ENCODE peak calls at places on chromosomes 12 and 14, in eight cellular contexts. M, C, E, G, V, F, S and L are unnamed samples.

GRCh38 chr12:131530427-131530826 is 180.5 kb upstream of the SFSWAP start:
- DNase-seq in M (no peak), C (no peak), E (no peak), G (no peak), V (no peak), F (no peak), S (no peak), L (no peak)

GRCh38 chr12:23949212-23950010 is at the start of gene SOX5:
- DNase-seq in M (no peak), C (no peak), E (no peak), G (no peak), V (peak), F (peak), S (no peak), L (no peak)

GRCh38 chr14:103854822-103855733 is 7.7 kb upstream of the PPP1R13B start:
- DNase-seq in M (peak), C (no peak), E (no peak), G (no peak), V (no peak), F (peak), S (peak), L (peak)

GRCh38 chr12:25135531-25136154 is 59.3 kb downstream of the DNAI7 start:
- DNase-seq in M (peak), C (no peak), E (no peak), G (no peak), V (no peak), F (no peak), S (no peak), L (no peak)

GRCh38 chr14:40599726-40600125 is 1007.0 kb upstream of the LRFN5 start:
- DNase-seq in M (no peak), C (no peak), E (no peak), G (no peak), V (no peak), F (no peak), S (no peak), L (no peak)

GRCh38 chr12:3157581-3158328 is 80.6 kb downstream of the TSPAN9 start:
- DNase-seq in M (peak), C (no peak), E (no peak), G (no peak), V (no peak), F (no peak), S (no peak), L (peak)

GRCh38 chr14:77130386-77130785 is 11.2 kb downstream of the ZDHHC22 start:
- DNase-seq in M (no peak), C (peak), E (no peak), G (no peak), V (no peak), F (no peak), S (no peak), L (no peak)

GRCh38 chr12:101581190-101581589 is 13.6 kb upstream of the MYBPC1 start:
- DNase-seq in M (no peak), C (no peak), E (no peak), G (no peak), V (no peak), F (no peak), S (no peak), L (no peak)

GRCh38 chr14:101072945-101073597 is 169.5 kb upstream of the RTL1 start:
- DNase-seq in M (peak), C (peak), E (peak), G (peak), V (peak), F (peak), S (peak), L (peak)

GRCh38 chr12:10847701-10848100 is 1.6 kb downstream of the PRR4 start:
- DNase-seq in M (no peak), C (no peak), E (no peak), G (no peak), V (peak), F (no peak), S (no peak), L (no peak)

GRCh38 chr12:130754234-130755001 is 38.3 kb upstream of the RIMBP2 start:
- DNase-seq in M (no peak), C (no peak), E (no peak), G (no peak), V (no peak), F (no peak), S (no peak), L (no peak)

GRCh38 chr14:102496331-102496691 is 13.3 kb downstream of the ANKRD9 start:
- DNase-seq in M (no peak), C (no peak), E (no peak), G (no peak), V (no peak), F (no peak), S (no peak), L (peak)

GRCh38 chr14:63134801-63135200 is 69.4 kb upstream of the RHOJ start:
- DNase-seq in M (peak), C (no peak), E (no peak), G (peak), V (peak), F (no peak), S (no peak), L (no peak)

GRCh38 chr14:54600685-54601084 is 33.8 kb downstream of the SAMD4A start:
- DNase-seq in M (no peak), C (no peak), E (peak), G (no peak), V (peak), F (no peak), S (no peak), L (no peak)

GRCh38 chr12:122862872-122863701 is 27.8 kb downstream of the HIP1R start:
- DNase-seq in M (no peak), C (no peak), E (no peak), G (peak), V (no peak), F (peak), S (peak), L (no peak)

GRCh38 chr14:70724061-70724596 is 82.4 kb downstream of the TTC9 start:
- DNase-seq in M (no peak), C (no peak), E (no peak), G (no peak), V (no peak), F (no peak), S (no peak), L (no peak)

GRCh38 chr14:35114036-35114435 is 7.8 kb downstream of the PPP2R3C start:
- DNase-seq in M (no peak), C (no peak), E (no peak), G (no peak), V (peak), F (no peak), S (no peak), L (no peak)

GRCh38 chr12:62861157-62861535 is 73.8 kb downstream of the PPM1H start:
- DNase-seq in M (no peak), C (no peak), E (no peak), G (no peak), V (no peak), F (no peak), S (no peak), L (no peak)

DNA sequence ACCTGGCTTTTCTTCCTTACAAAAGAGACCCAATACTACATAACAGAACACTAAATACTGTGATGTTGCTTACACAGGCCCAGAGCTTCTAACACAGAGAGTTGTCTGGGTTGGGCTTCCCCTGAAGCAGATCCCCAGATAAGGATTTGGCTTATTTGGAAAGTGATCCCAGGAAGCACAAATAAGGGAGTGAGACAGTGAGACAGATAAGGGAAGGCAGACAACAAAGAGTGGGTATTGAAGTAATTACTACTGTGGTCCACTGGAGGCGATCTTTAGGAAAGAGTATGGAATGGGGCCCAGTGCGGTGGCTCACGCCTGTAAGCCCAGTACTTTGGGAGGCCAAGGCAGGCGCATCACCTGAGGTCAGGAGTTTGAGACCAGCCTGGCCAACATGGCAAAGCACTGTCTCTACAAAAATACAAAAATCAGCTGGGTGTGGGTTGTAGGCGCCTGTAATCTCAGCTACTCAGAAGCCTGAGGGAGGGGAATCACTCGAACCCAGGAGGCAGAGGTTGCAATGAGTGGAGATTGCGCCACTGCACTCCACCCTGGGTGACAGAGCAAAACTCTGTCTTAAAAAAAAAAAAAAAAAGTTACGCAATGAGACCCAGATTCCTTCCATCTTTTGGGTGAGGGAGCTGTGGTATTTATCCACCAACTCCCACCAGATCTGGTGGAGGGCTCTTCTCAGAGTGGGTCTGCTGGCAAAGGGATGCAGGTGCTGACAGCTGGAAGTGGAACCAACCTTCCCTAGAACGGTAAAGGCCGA is 10.2 kb upstream of the C12orf43 start:
- DNase-seq in M (no peak), C (no peak), E (no peak), G (no peak), V (no peak), F (no peak), S (no peak), L (no peak)
- TF ChIP-seq CTCF in M (peak), C (no peak), E (no peak), G (no peak), V (no peak), F (no peak), S (no peak), L (peak)

GRCh38 chr12:27237790-27238771 is 6.0 kb upstream of the STK38L start:
- DNase-seq in M (no peak), C (no peak), E (no peak), G (no peak), V (peak), F (no peak), S (no peak), L (no peak)

GRCh38 chr12:27236498-27236897 is 7.6 kb upstream of the STK38L start:
- DNase-seq in M (no peak), C (no peak), E (no peak), G (no peak), V (peak), F (no peak), S (no peak), L (no peak)

GRCh38 chr12:27229367-27229766 is 14.7 kb upstream of the STK38L start:
- DNase-seq in M (no peak), C (no peak), E (no peak), G (no peak), V (no peak), F (no peak), S (no peak), L (no peak)

GRCh38 chr12:27233814-27234213 is 10.3 kb upstream of the STK38L start:
- DNase-seq in M (peak), C (no peak), E (no peak), G (no peak), V (no peak), F (no peak), S (no peak), L (no peak)
- TF ChIP-seq CTCF in M (peak), C (no peak), E (no peak), G (no peak), V (no peak), F (no peak), S (no peak), L (peak)

GRCh38 chr12:19969476-19969875 is 398.9 kb upstream of the PDE3A start:
- DNase-seq in M (no peak), C (no peak), E (no peak), G (no peak), V (no peak), F (no peak), S (no peak), L (no peak)

GRCh38 chr12:19971881-19972280 is 396.5 kb upstream of the PDE3A start:
- DNase-seq in M (no peak), C (no peak), E (no peak), G (peak), V (no peak), F (peak), S (no peak), L (no peak)

GRCh38 chr12:19970116-19970515 is 398.2 kb upstream of the PDE3A start:
- DNase-seq in M (peak), C (no peak), E (peak), G (no peak), V (peak), F (no peak), S (no peak), L (no peak)

GRCh38 chr12:19971396-19971802 is 396.9 kb upstream of the PDE3A start:
- DNase-seq in M (peak), C (no peak), E (no peak), G (peak), V (peak), F (peak), S (no peak), L (no peak)

GRCh38 chr12:19970826-19971225 is 397.5 kb upstream of the PDE3A start:
- DNase-seq in M (no peak), C (no peak), E (no peak), G (no peak), V (no peak), F (no peak), S (no peak), L (no peak)
- TF ChIP-seq CTCF in M (no peak), C (no peak), E (no peak), G (no peak), V (no peak), F (no peak), S (no peak), L (no peak)

DNA sequence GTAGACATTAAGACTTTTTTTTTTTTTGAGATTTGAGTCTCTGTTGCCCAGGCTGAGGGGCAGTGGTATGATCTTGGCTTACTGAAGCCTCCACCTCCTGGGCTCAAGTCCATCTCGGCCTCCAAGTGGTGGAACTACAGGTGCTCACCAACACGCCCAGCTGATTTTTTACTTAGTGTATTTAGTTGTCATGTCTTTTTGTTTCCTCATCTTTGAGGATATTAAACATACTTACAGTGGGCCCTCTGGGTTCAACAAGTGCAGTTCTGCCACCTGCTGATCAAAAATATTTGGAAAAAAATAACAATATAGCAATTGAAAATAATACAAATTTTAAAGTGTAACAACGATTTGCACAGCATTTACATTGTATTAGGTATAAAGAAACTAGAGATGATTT is 4.4 kb upstream of the B4GALNT1 start:
- DNase-seq in M (no peak), C (no peak), E (no peak), G (no peak), V (no peak), F (no peak), S (no peak), L (no peak)
- TF ChIP-seq CTCF in M (peak), C (no peak), E (no peak), G (no peak), V (peak), F (no peak), S (no peak), L (peak)

DNA sequence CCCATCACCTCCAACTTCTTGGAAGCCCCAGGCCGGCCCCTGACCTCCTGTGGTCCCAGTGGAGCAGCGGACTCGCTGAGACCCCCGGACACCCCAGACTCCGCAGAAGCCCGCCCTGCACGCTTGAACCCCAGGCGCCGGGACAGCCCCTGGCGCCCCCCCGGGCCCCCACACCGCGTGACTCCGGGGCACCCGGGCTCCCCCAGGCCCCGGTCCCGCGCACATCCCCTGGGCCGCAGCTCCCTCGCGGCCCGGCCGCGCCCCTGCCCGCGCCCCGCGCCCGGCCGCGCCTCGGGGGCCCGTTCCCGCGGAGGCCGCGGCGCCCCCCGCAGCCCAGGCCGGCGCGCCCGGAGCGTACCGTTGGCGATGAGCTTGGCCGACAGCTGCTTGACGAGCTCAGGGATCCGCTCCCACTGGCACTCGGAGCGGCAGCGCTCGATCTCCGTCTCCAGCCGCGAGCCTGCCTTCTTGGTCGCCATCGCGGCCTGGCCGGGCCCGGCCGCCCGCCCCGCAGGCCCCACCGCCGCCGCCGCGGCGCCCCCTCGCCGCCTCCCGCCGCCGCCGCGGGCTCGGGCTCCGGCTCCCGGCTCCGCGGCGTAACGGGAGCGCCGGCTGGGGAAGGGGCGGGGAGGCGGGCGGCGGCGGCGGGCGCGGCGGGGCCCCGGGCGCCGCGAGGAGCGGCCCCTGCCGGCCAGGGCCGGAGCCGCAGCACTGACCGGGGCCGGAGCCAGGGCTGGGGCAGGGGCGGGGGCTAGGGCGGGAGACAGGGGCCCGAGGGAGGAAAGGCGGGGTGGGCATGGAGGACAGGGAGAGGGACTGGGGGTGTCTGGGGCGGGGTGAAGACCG is at the start of gene TTC7B:
- DNase-seq in M (peak), C (peak), E (no peak), G (peak), V (no peak), F (peak), S (no peak), L (no peak)
- TF ChIP-seq CTCF in M (peak), C (peak), E (peak), G (no peak), V (peak), F (no peak), S (peak), L (no peak)

DNA sequence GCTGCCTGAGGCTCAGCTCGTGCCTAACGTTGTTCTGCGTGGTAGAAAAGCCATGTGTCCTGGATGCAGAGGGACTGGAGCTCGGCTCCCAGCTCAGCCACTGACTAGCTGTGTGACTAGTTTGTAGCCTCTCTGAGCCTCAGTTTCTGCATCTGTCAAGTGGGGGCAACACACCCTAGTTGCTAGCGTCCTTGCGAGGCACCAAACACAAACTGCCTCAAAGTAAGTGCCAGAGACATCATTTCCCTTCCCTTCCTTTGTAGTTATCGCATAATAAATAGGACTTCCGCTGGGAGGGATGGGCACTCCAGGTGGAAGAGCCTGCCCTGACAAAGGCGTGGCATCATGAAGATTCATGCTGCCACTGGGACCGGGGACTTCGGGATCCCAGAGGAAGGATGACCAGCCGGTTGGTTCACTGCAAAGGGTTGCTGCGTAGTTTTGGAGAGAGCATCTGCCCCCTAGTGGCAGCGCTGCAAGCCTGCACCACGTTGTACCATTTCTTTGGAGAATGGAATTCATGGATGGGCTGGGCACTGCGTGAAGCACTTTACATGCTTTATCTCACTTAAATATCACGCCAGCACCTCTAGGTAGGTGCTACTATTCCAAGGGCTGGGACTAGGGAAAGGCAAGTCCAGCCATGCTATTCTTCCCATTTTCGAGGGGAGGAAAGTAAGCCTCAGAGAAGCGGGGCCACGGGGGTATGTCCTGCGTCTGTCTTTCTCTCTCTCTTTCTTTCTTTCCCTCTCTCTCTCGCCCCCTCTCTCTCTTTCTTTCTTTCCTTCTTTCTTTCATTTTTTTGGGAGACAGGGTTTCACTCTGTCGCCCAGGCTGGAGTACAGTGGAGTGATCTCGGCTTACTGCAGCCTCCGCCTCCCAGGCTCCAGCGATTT is 4.6 kb downstream of the CCDC197 start:
- DNase-seq in M (peak), C (peak), E (no peak), G (peak), V (peak), F (peak), S (no peak), L (no peak)
- TF ChIP-seq CTCF in M (peak), C (peak), E (peak), G (peak), V (peak), F (peak), S (peak), L (peak)

GRCh38 chr12:82357340-82357739 is 847 bp downstream of the CCDC59 start:
- DNase-seq in M (no peak), C (no peak), E (no peak), G (no peak), V (peak), F (no peak), S (no peak), L (no peak)

GRCh38 chr12:82361461-82361915 is 3.2 kb downstream of the METTL25 start:
- DNase-seq in M (no peak), C (no peak), E (no peak), G (no peak), V (no peak), F (no peak), S (peak), L (peak)

GRCh38 chr12:82359115-82359478 is 768 bp downstream of the METTL25 start:
- DNase-seq in M (no peak), C (no peak), E (no peak), G (peak), V (no peak), F (peak), S (peak), L (no peak)

GRCh38 chr12:82358200-82359114 is at the start of the genes CCDC59 and METTL25:
- DNase-seq in M (peak), C (peak), E (peak), G (peak), V (peak), F (peak), S (peak), L (peak)

DNA sequence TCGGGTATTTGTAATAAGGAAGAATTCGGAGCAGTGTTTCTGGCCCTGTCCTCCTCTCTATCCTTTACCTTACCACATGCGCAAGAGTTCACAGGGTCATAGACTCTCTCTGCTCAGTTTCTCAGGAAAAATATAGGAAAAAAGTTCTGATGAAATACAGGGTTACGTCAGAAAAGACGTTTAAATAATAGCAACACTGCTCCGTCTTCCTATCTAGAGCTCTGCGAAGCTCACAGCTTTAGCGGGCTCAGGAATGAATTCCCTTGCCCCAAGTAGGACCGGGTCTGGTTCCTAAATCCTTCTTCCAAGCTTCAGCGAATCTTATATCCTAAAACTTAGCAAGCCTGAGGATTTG is 365 bp downstream of the CCDC59 start:
- DNase-seq in M (no peak), C (no peak), E (no peak), G (no peak), V (no peak), F (no peak), S (no peak), L (no peak)
- TF ChIP-seq CTCF in M (no peak), C (no peak), E (no peak), G (no peak), V (no peak), F (no peak), S (no peak), L (no peak)